ENCODE peak calls at places on chromosomes 6 and 20, in ten cellular contexts. C is cardiac muscle cell; F is left cardiac atrium; O is activated T-helper 1 cell treated with anti-CD3 and anti-CD28 coated beads, Interleukin-2, amount 50 U/mL, for 16 hours; J is germinal center; E is fibroblast of pulmonary artery; V is kidney tubule cell; X is GM13977; U is NCI-H187; D is DMS153. Q is an unnamed sample.

GRCh38 chr6:12369781-12370262 is 79.7 kb downstream of the EDN1 start:
- DNase-seq in C (no peak), F (no peak), U (no peak), O (no peak), J (peak), E (no peak), V (peak), X (peak), D (no peak), Q (no peak)

GRCh38 chr6:28709478-28710349 is 184.0 kb downstream of the GPX5 start:
- DNase-seq in C (no peak), X (no peak), E (no peak), V (peak), D (no peak), O (no peak), J (no peak), U (no peak), F (no peak), Q (no peak)

GRCh38 chr20:22775256-22775655 is 190.9 kb upstream of the FOXA2 start:
- DNase-seq in X (no peak), U (no peak), C (no peak), E (no peak), J (no peak), V (no peak), D (no peak), F (no peak), O (no peak), Q (no peak)

GRCh38 chr20:58010666-58011065 is 217.8 kb downstream of the ANKRD60 start:
- DNase-seq in U (no peak), E (no peak), J (no peak), O (no peak), X (no peak), D (no peak), V (no peak), C (no peak), F (no peak), Q (no peak)

GRCh38 chr6:52843600-52843999 is 3.0 kb upstream of the GSTA5 start:
- DNase-seq in D (no peak), E (no peak), O (no peak), U (no peak), C (no peak), X (no peak), F (no peak), J (no peak), V (no peak), Q (no peak)

GRCh38 chr20:50304883-50305635 is 114.4 kb downstream of the CEBPB start:
- DNase-seq in F (peak), C (peak), U (no peak), E (peak), J (no peak), V (no peak), O (no peak), D (no peak), X (no peak), Q (no peak)

GRCh38 chr6:52152692-52153091 is 33.5 kb upstream of the IL17A start:
- DNase-seq in V (no peak), U (no peak), C (no peak), X (no peak), D (no peak), E (no peak), O (no peak), F (no peak), J (no peak), Q (no peak)

GRCh38 chr20:1822564-1823420 is 72.4 kb upstream of the SIRPA start:
- DNase-seq in D (no peak), V (no peak), U (no peak), E (peak), O (no peak), F (no peak), C (peak), X (no peak), J (no peak), Q (no peak)

GRCh38 chr6:44247338-44248302 is 719 bp downstream of the HSP90AB1 start:
- DNase-seq in X (no peak), J (peak), C (peak), F (peak), E (peak), O (peak), U (no peak), V (peak), D (no peak), Q (no peak)

GRCh38 chr6:44645276-44645675 is 257.8 kb downstream of the CDC5L start:
- DNase-seq in U (no peak), F (no peak), E (no peak), O (no peak), C (no peak), X (no peak), J (no peak), D (no peak), V (no peak), Q (no peak)

GRCh38 chr20:31543966-31544598 is 29.8 kb downstream of the HM13 start:
- DNase-seq in X (no peak), O (no peak), J (no peak), C (peak), D (no peak), V (peak), E (peak), F (peak), U (no peak), Q (no peak)

GRCh38 chr6:108476381-108476780 is 84.3 kb upstream of the FOXO3 start:
- DNase-seq in X (no peak), E (no peak), O (no peak), C (no peak), U (no peak), F (no peak), V (no peak), J (no peak), D (peak), Q (no peak)

GRCh38 chr20:13277663-13278295 is 56.7 kb downstream of the ISM1 start:
- DNase-seq in F (no peak), D (no peak), V (no peak), U (no peak), X (no peak), J (no peak), E (no peak), O (no peak), C (no peak), Q (no peak)

GRCh38 chr6:35496036-35496850 is 636 bp downstream of the TEAD3 start:
- DNase-seq in D (no peak), F (peak), U (no peak), J (no peak), E (no peak), C (peak), O (no peak), V (peak), X (no peak), Q (no peak)

GRCh38 chr6:91580635-91581034 is 993.8 kb upstream of the MAP3K7 start:
- DNase-seq in O (no peak), U (no peak), V (peak), C (no peak), F (no peak), X (no peak), E (no peak), D (no peak), J (no peak), Q (no peak)

GRCh38 chr20:23298926-23299672 is 51.5 kb upstream of the NXT1 start:
- DNase-seq in C (peak), V (no peak), J (no peak), U (no peak), O (no peak), E (no peak), X (no peak), D (no peak), F (no peak), Q (no peak)

GRCh38 chr6:80733645-80734044 is 627.2 kb downstream of the BCKDHB start:
- DNase-seq in U (no peak), X (no peak), E (no peak), O (no peak), D (no peak), F (no peak), C (no peak), V (no peak), J (no peak), Q (no peak)

GRCh38 chr6:129331450-129332138 is 378.4 kb downstream of the ARHGAP18 start:
- DNase-seq in V (peak), X (no peak), O (no peak), D (no peak), C (peak), J (no peak), F (no peak), U (no peak), E (peak), Q (no peak)

GRCh38 chr6:150723857-150724256 is 124.2 kb downstream of the PLEKHG1 start:
- DNase-seq in E (no peak), D (no peak), X (no peak), V (peak), C (no peak), O (no peak), U (no peak), J (no peak), F (no peak), Q (no peak)

GRCh38 chr6:16819752-16820151 is 58.5 kb upstream of the ATXN1 start:
- DNase-seq in U (no peak), F (no peak), V (no peak), X (no peak), O (no peak), D (no peak), E (peak), C (no peak), J (no peak), Q (no peak)

GRCh38 chr6:12484519-12484918 is 194.4 kb downstream of the EDN1 start:
- DNase-seq in J (no peak), E (no peak), C (no peak), X (no peak), V (no peak), U (no peak), D (no peak), F (no peak), O (no peak), Q (no peak)

GRCh38 chr20:56393133-56393472 is 658 bp downstream of the CSTF1 start:
- DNase-seq in X (peak), D (no peak), U (no peak), J (peak), O (no peak), E (peak), F (no peak), C (no peak), V (peak), Q (no peak)

GRCh38 chr6:122956376-122956775 is 39.7 kb upstream of the CLVS2 start:
- DNase-seq in E (no peak), V (no peak), J (no peak), C (no peak), U (no peak), D (no peak), O (no peak), F (no peak), X (no peak), Q (no peak)

GRCh38 chr20:8721098-8721497 is 347.8 kb upstream of the PLCB4 start:
- DNase-seq in X (peak), C (peak), D (peak), U (no peak), J (no peak), F (peak), V (peak), O (no peak), E (peak), Q (no peak)

GRCh38 chr20:34562643-34563042 is 4.1 kb downstream of the MAP1LC3A start:
- DNase-seq in U (no peak), J (no peak), F (no peak), X (peak), E (peak), C (peak), O (no peak), V (peak), D (no peak), Q (no peak)

GRCh38 chr6:170114956-170115855 is 175.7 kb downstream of the DLL1 start:
- DNase-seq in E (no peak), O (no peak), F (no peak), J (no peak), U (no peak), X (no peak), D (peak), V (no peak), C (peak), Q (no peak)

GRCh38 chr20:8221887-8222419 is 89.9 kb downstream of the PLCB1 start:
- DNase-seq in F (no peak), O (no peak), D (no peak), U (no peak), E (no peak), V (no peak), X (peak), C (no peak), J (no peak), Q (no peak)

GRCh38 chr20:37904845-37905244 is 1.9 kb downstream of the VSTM2L start:
- DNase-seq in D (no peak), F (no peak), J (no peak), C (no peak), X (no peak), O (no peak), V (no peak), U (no peak), E (no peak), Q (no peak)

GRCh38 chr6:97023982-97024381 is 99.5 kb downstream of the KLHL32 start:
- DNase-seq in O (no peak), C (no peak), D (no peak), J (no peak), F (no peak), X (no peak), U (no peak), V (no peak), E (no peak), Q (no peak)

GRCh38 chr20:44018684-44019637 is 104.3 kb downstream of the TOX2 start:
- DNase-seq in O (no peak), J (no peak), U (no peak), V (no peak), F (no peak), X (no peak), D (no peak), C (no peak), E (no peak), Q (no peak)

GRCh38 chr6:84623956-84624680 is 140.3 kb downstream of the TBX18 start:
- DNase-seq in J (no peak), D (no peak), U (no peak), E (peak), V (peak), F (peak), C (peak), X (no peak), O (no peak), Q (no peak)

GRCh38 chr6:125995972-125996580 is 9.7 kb downstream of the TRMT11 start:
- DNase-seq in X (peak), F (peak), C (peak), U (peak), E (peak), D (peak), V (peak), O (peak), J (peak), Q (peak)

GRCh38 chr6:133889557-133890301 is 816 bp downstream of the TCF21 start:
- DNase-seq in J (no peak), F (peak), D (no peak), U (no peak), X (peak), O (no peak), V (no peak), C (peak), E (peak), Q (no peak)

GRCh38 chr6:117440558-117441525 is 15.1 kb upstream of the ROS1 start:
- DNase-seq in D (no peak), E (peak), U (no peak), F (no peak), X (no peak), C (peak), J (no peak), O (no peak), V (peak), Q (no peak)

GRCh38 chr20:34012330-34012729 is 18.6 kb downstream of the RALY start:
- DNase-seq in X (no peak), V (no peak), O (no peak), E (no peak), F (no peak), D (no peak), U (no peak), J (no peak), C (no peak), Q (no peak)

GRCh38 chr6:160973856-160974255 is 17.7 kb upstream of the MAP3K4 start:
- DNase-seq in U (no peak), D (no peak), F (no peak), C (peak), E (peak), X (no peak), O (no peak), V (no peak), J (no peak), Q (no peak)

GRCh38 chr6:89520730-89521129 is 87.8 kb downstream of the ANKRD6 start:
- DNase-seq in D (no peak), F (no peak), E (no peak), C (no peak), V (no peak), O (no peak), U (no peak), J (no peak), X (no peak), Q (no peak)